ENCODE peak calls at places on chromosomes 4 and X, in eight cellular contexts. Q is kidney tubule cell, W is nephron progenitor cell, Y is HTR-8/SVneo, D is progenitor cell of endocrine pancreas, X is cardiac septum, O is stromal cell of bone marrow, I is dorsolateral prefrontal cortex. V is an unnamed sample.

GRCh38 chrX:113353134-113353533 is 512.5 kb upstream of the AMOT start:
- DNase-seq in Q (no peak), W (no peak), Y (no peak), D (no peak), X (no peak), O (no peak), I (no peak), V (no peak)

GRCh38 chrX:39734174-39734776 is 363.5 kb downstream of the BCOR start:
- DNase-seq in Q (no peak), W (no peak), Y (no peak), D (no peak), X (no peak), O (no peak), I (no peak), V (peak; percentile 22)

GRCh38 chrX:91435465-91435864 is 826 bp downstream of the PABPC5 start:
- DNase-seq in Q (no peak), W (peak; percentile 6), Y (no peak), D (no peak), X (no peak), O (no peak), I (no peak), V (peak; percentile 63)

GRCh38 chr4:46648088-46648744 is 258.3 kb upstream of the GABRA2 start:
- DNase-seq in Q (peak; percentile 72), W (peak; percentile 20), Y (peak; percentile 2), D (peak; percentile 24), X (no peak), O (no peak), I (no peak), V (peak; percentile 95)

GRCh38 chr4:136562842-136563241 is 969.5 kb downstream of the PCDH18 start:
- DNase-seq in Q (peak; percentile 2), W (no peak), Y (peak; percentile 2), D (no peak), X (no peak), O (peak; percentile 12), I (no peak), V (no peak)

GRCh38 chrX:150897371-150898319 is 823 bp downstream of the CD99L2 start:
- DNase-seq in Q (peak; percentile 15), W (peak; percentile 23), Y (no peak), D (peak; percentile 17), X (no peak), O (no peak), I (peak; percentile 59), V (peak; percentile 74)

GRCh38 chrX:11143931-11144678 is 33.0 kb downstream of the HCCS start:
- DNase-seq in Q (peak; percentile 79), W (peak; percentile 49), Y (peak; percentile 60), D (peak; percentile 17), X (no peak), O (peak; percentile 54), I (no peak), V (peak; percentile 71)

GRCh38 chr4:158858410-158859189 is 89.8 kb downstream of the FNIP2 start:
- DNase-seq in Q (peak; percentile 44), W (no peak), Y (peak; percentile 11), D (no peak), X (no peak), O (peak; percentile 38), I (no peak), V (no peak)

GRCh38 chr4:87677731-87678130 is 27.7 kb downstream of the DMP1 start:
- DNase-seq in Q (no peak), W (no peak), Y (no peak), D (no peak), X (no peak), O (no peak), I (no peak), V (no peak)

GRCh38 chrX:2697741-2698294 is 6.7 kb downstream of the CD99 start:
- DNase-seq in Q (no peak), W (no peak), Y (no peak), D (no peak), X (no peak), O (no peak), I (no peak), V (no peak)

GRCh38 chr4:7867701-7868429 is 71.8 kb downstream of the AFAP1 start:
- DNase-seq in Q (no peak), W (no peak), Y (no peak), D (no peak), X (no peak), O (no peak), I (no peak), V (peak; percentile 22)

GRCh38 chr4:53510316-53510715 is 81.0 kb downstream of the LNX1 start:
- DNase-seq in Q (no peak), W (no peak), Y (no peak), D (no peak), X (no peak), O (peak; percentile 43), I (no peak), V (no peak)

GRCh38 chrX:37692918-37693317 is 7.3 kb downstream of the XK start:
- DNase-seq in Q (no peak), W (no peak), Y (no peak), D (no peak), X (no peak), O (no peak), I (no peak), V (no peak)

V was measured in DMS53.